ENCODE peak calls at places on chromosomes 16 and 17, in five cellular contexts. One of them, this sample, is unnamed.

GRCh38 chr16:74577882-74578366 is 29.0 kb downstream of the GLG1 start:
- DNase-seq in HFFc6: peak; percentile 77
- DNase-seq in memory B cell: no peak
- DNase-seq in GM19239: no peak
- DNase-seq in stimulated activated CD8-positive, alpha-beta memory T cell treated with anti-CD3 and anti-CD28 coated beads, Interleukin-7, amount 100 ng/mL, for 1 hour: no peak
- DNase-seq in this sample: no peak

GRCh38 chr17:17440938-17441730 is 35.7 kb upstream of the MED9 start:
- DNase-seq in memory B cell: no peak
- DNase-seq in stimulated activated CD8-positive, alpha-beta memory T cell treated with anti-CD3 and anti-CD28 coated beads, Interleukin-7, amount 100 ng/mL, for 1 hour: no peak
- DNase-seq in GM19239: no peak
- DNase-seq in HFFc6: no peak
- DNase-seq in this sample: no peak

GRCh38 chr16:4601317-4602186 is 13.1 kb downstream of the UBALD1 start:
- DNase-seq in stimulated activated CD8-positive, alpha-beta memory T cell treated with anti-CD3 and anti-CD28 coated beads, Interleukin-7, amount 100 ng/mL, for 1 hour: no peak
- DNase-seq in GM19239: no peak
- DNase-seq in memory B cell: no peak
- DNase-seq in HFFc6: no peak
- DNase-seq in this sample: no peak

GRCh38 chr17:68646626-68647526 is 45.7 kb upstream of the FAM20A start:
- DNase-seq in GM19239: no peak
- DNase-seq in HFFc6: no peak
- DNase-seq in memory B cell: no peak
- DNase-seq in stimulated activated CD8-positive, alpha-beta memory T cell treated with anti-CD3 and anti-CD28 coated beads, Interleukin-7, amount 100 ng/mL, for 1 hour: no peak
- DNase-seq in this sample: no peak

GRCh38 chr16:57380671-57381462 is 8.6 kb downstream of the CX3CL1 start:
- DNase-seq in memory B cell: no peak
- DNase-seq in HFFc6: peak; percentile 3
- DNase-seq in stimulated activated CD8-positive, alpha-beta memory T cell treated with anti-CD3 and anti-CD28 coated beads, Interleukin-7, amount 100 ng/mL, for 1 hour: no peak
- DNase-seq in GM19239: no peak
- DNase-seq in this sample: no peak

GRCh38 chr17:2101448-2102257 is 46.8 kb downstream of the HIC1 start:
- DNase-seq in HFFc6: no peak
- DNase-seq in memory B cell: no peak
- DNase-seq in stimulated activated CD8-positive, alpha-beta memory T cell treated with anti-CD3 and anti-CD28 coated beads, Interleukin-7, amount 100 ng/mL, for 1 hour: no peak
- DNase-seq in GM19239: no peak
- DNase-seq in this sample: no peak

GRCh38 chr17:70564006-70564620 is 394.8 kb downstream of the KCNJ2 start:
- DNase-seq in stimulated activated CD8-positive, alpha-beta memory T cell treated with anti-CD3 and anti-CD28 coated beads, Interleukin-7, amount 100 ng/mL, for 1 hour: no peak
- DNase-seq in GM19239: no peak
- DNase-seq in HFFc6: no peak
- DNase-seq in memory B cell: no peak
- DNase-seq in this sample: no peak

GRCh38 chr17:49646391-49647255 is 31.3 kb downstream of the SPOP start:
- DNase-seq in GM19239: peak; percentile 10
- DNase-seq in stimulated activated CD8-positive, alpha-beta memory T cell treated with anti-CD3 and anti-CD28 coated beads, Interleukin-7, amount 100 ng/mL, for 1 hour: no peak
- DNase-seq in memory B cell: no peak
- DNase-seq in HFFc6: peak; percentile 85
- DNase-seq in this sample: no peak

GRCh38 chr17:47188266-47188665 is 829 bp downstream of the CDC27 start:
- DNase-seq in GM19239: no peak
- DNase-seq in stimulated activated CD8-positive, alpha-beta memory T cell treated with anti-CD3 and anti-CD28 coated beads, Interleukin-7, amount 100 ng/mL, for 1 hour: no peak
- DNase-seq in HFFc6: peak; percentile 37
- DNase-seq in memory B cell: no peak
- DNase-seq in this sample: no peak

GRCh38 chr17:8918811-8919210 is 46.7 kb downstream of the PIK3R5 start:
- DNase-seq in HFFc6: no peak
- DNase-seq in GM19239: no peak
- DNase-seq in stimulated activated CD8-positive, alpha-beta memory T cell treated with anti-CD3 and anti-CD28 coated beads, Interleukin-7, amount 100 ng/mL, for 1 hour: no peak
- DNase-seq in memory B cell: no peak
- DNase-seq in this sample: no peak

GRCh38 chr17:40362696-40363479 is 1.6 kb downstream of the GJD3 start:
- DNase-seq in GM19239: peak; percentile 96
- DNase-seq in memory B cell: peak; percentile 82
- DNase-seq in HFFc6: peak; percentile 64
- DNase-seq in stimulated activated CD8-positive, alpha-beta memory T cell treated with anti-CD3 and anti-CD28 coated beads, Interleukin-7, amount 100 ng/mL, for 1 hour: peak; percentile 37
- DNase-seq in this sample: peak; percentile 62

GRCh38 chr17:58624751-58625150 is 67.1 kb downstream of the TEX14 start:
- DNase-seq in memory B cell: no peak
- DNase-seq in GM19239: no peak
- DNase-seq in stimulated activated CD8-positive, alpha-beta memory T cell treated with anti-CD3 and anti-CD28 coated beads, Interleukin-7, amount 100 ng/mL, for 1 hour: no peak
- DNase-seq in HFFc6: no peak
- DNase-seq in this sample: no peak

GRCh38 chr17:73533127-73533526 is 111.1 kb downstream of the SDK2 start:
- DNase-seq in memory B cell: no peak
- DNase-seq in GM19239: no peak
- DNase-seq in HFFc6: no peak
- DNase-seq in stimulated activated CD8-positive, alpha-beta memory T cell treated with anti-CD3 and anti-CD28 coated beads, Interleukin-7, amount 100 ng/mL, for 1 hour: no peak
- DNase-seq in this sample: no peak

GRCh38 chr16:88479795-88480760 is 27.0 kb downstream of the ZFPM1 start:
- DNase-seq in GM19239: peak; percentile 84
- DNase-seq in HFFc6: no peak
- DNase-seq in stimulated activated CD8-positive, alpha-beta memory T cell treated with anti-CD3 and anti-CD28 coated beads, Interleukin-7, amount 100 ng/mL, for 1 hour: no peak
- DNase-seq in memory B cell: peak; percentile 67
- DNase-seq in this sample: no peak

GRCh38 chr17:41917957-41918391 is 777 bp downstream of the ACLY start:
- DNase-seq in memory B cell: peak; percentile 49
- DNase-seq in GM19239: no peak
- DNase-seq in stimulated activated CD8-positive, alpha-beta memory T cell treated with anti-CD3 and anti-CD28 coated beads, Interleukin-7, amount 100 ng/mL, for 1 hour: no peak
- DNase-seq in HFFc6: no peak
- DNase-seq in this sample: peak; percentile 73

GRCh38 chr17:20092292-20092867 is 83.2 kb downstream of the SPECC1 start:
- DNase-seq in GM19239: no peak
- DNase-seq in HFFc6: no peak
- DNase-seq in memory B cell: no peak
- DNase-seq in stimulated activated CD8-positive, alpha-beta memory T cell treated with anti-CD3 and anti-CD28 coated beads, Interleukin-7, amount 100 ng/mL, for 1 hour: no peak
- DNase-seq in this sample: no peak

GRCh38 chr17:29625037-29625750 is 2.5 kb upstream of the CORO6 start:
- DNase-seq in GM19239: no peak
- DNase-seq in memory B cell: no peak
- DNase-seq in HFFc6: no peak
- DNase-seq in stimulated activated CD8-positive, alpha-beta memory T cell treated with anti-CD3 and anti-CD28 coated beads, Interleukin-7, amount 100 ng/mL, for 1 hour: no peak
- DNase-seq in this sample: no peak

GRCh38 chr16:29644338-29644857 is 18.6 kb upstream of the SPN start:
- DNase-seq in HFFc6: no peak
- DNase-seq in stimulated activated CD8-positive, alpha-beta memory T cell treated with anti-CD3 and anti-CD28 coated beads, Interleukin-7, amount 100 ng/mL, for 1 hour: no peak
- DNase-seq in memory B cell: no peak
- DNase-seq in GM19239: no peak
- DNase-seq in this sample: no peak

GRCh38 chr16:56258508-56259424 is 67.5 kb downstream of the GNAO1 start:
- DNase-seq in HFFc6: no peak
- DNase-seq in GM19239: no peak
- DNase-seq in memory B cell: no peak
- DNase-seq in stimulated activated CD8-positive, alpha-beta memory T cell treated with anti-CD3 and anti-CD28 coated beads, Interleukin-7, amount 100 ng/mL, for 1 hour: no peak
- DNase-seq in this sample: no peak

GRCh38 chr17:63919311-63919723 is 678 bp upstream of the GH1 start:
- DNase-seq in memory B cell: peak; percentile 84
- DNase-seq in GM19239: peak; percentile 57
- DNase-seq in HFFc6: peak; percentile 28
- DNase-seq in stimulated activated CD8-positive, alpha-beta memory T cell treated with anti-CD3 and anti-CD28 coated beads, Interleukin-7, amount 100 ng/mL, for 1 hour: peak; percentile 42
- DNase-seq in this sample: peak; percentile 63